ENCODE peak calls at places on chromosomes 12 and 14, in six cellular contexts. One of them, this sample, is unnamed. For H3K4me1, the result is how much of the 10 kb centered on the place peaks cover.

GRCh38 chr12:123237646-123238329 is 4.6 kb downstream of the MTRFR start:
- DNase-seq in Peyer's patch: peak
- DNase-seq in effector memory CD4-positive, alpha-beta T cell: peak
- DNase-seq in body of pancreas: peak
- DNase-seq in keratinocyte: peak
- DNase-seq in stomach: peak
- DNase-seq in this sample: peak

GRCh38 chr12:58554522-58555157 is 365.7 kb downstream of the LRIG3 start:
- DNase-seq in stomach: no peak
- DNase-seq in effector memory CD4-positive, alpha-beta T cell: no peak
- DNase-seq in body of pancreas: no peak
- DNase-seq in keratinocyte: no peak
- DNase-seq in Peyer's patch: no peak
- DNase-seq in this sample: no peak

GRCh38 chr12:104521731-104522130 is 65.0 kb downstream of the CHST11 start:
- DNase-seq in body of pancreas: no peak
- DNase-seq in Peyer's patch: no peak
- DNase-seq in effector memory CD4-positive, alpha-beta T cell: no peak
- DNase-seq in keratinocyte: no peak
- DNase-seq in stomach: no peak
- DNase-seq in this sample: no peak

GRCh38 chr14:68685419-68686211 is 107.3 kb downstream of the ZFP36L1 start:
- DNase-seq in effector memory CD4-positive, alpha-beta T cell: peak
- DNase-seq in Peyer's patch: peak
- DNase-seq in keratinocyte: peak
- DNase-seq in stomach: no peak
- DNase-seq in body of pancreas: peak
- DNase-seq in this sample: peak

GRCh38 chr12:49984476-49984890 is 11.7 kb downstream of the AQP6 start:
- DNase-seq in Peyer's patch: no peak
- DNase-seq in body of pancreas: no peak
- DNase-seq in stomach: no peak
- DNase-seq in keratinocyte: no peak
- DNase-seq in effector memory CD4-positive, alpha-beta T cell: no peak
- DNase-seq in this sample: no peak

GRCh38 chr12:53093777-53094393 is 3.6 kb upstream of the IGFBP6 start:
- DNase-seq in Peyer's patch: no peak
- DNase-seq in effector memory CD4-positive, alpha-beta T cell: no peak
- DNase-seq in keratinocyte: no peak
- DNase-seq in stomach: peak
- DNase-seq in body of pancreas: no peak
- DNase-seq in this sample: no peak

GRCh38 chr14:96139879-96140278 is 64.8 kb upstream of the BDKRB2 start:
- DNase-seq in effector memory CD4-positive, alpha-beta T cell: no peak
- DNase-seq in stomach: no peak
- DNase-seq in Peyer's patch: no peak
- DNase-seq in body of pancreas: no peak
- DNase-seq in keratinocyte: no peak
- DNase-seq in this sample: no peak

GRCh38 chr12:26473291-26473690 is 277.9 kb downstream of the SSPN start:
- DNase-seq in body of pancreas: no peak
- DNase-seq in Peyer's patch: peak
- DNase-seq in stomach: no peak
- DNase-seq in effector memory CD4-positive, alpha-beta T cell: no peak
- DNase-seq in keratinocyte: no peak
- DNase-seq in this sample: no peak

GRCh38 chr14:102442241-102443211 is 67.0 kb downstream of the ANKRD9 start:
- DNase-seq in body of pancreas: no peak
- DNase-seq in keratinocyte: no peak
- DNase-seq in stomach: no peak
- DNase-seq in Peyer's patch: no peak
- DNase-seq in effector memory CD4-positive, alpha-beta T cell: no peak
- DNase-seq in this sample: no peak

GRCh38 chr12:62210422-62210821 is 49.8 kb upstream of the USP15 start:
- DNase-seq in stomach: peak
- DNase-seq in body of pancreas: peak
- DNase-seq in keratinocyte: no peak
- DNase-seq in Peyer's patch: no peak
- DNase-seq in effector memory CD4-positive, alpha-beta T cell: no peak
- DNase-seq in this sample: peak

GRCh38 chr14:91399868-91400640 is 17.6 kb downstream of the CCDC88C start:
- DNase-seq in effector memory CD4-positive, alpha-beta T cell: peak
- DNase-seq in body of pancreas: peak
- DNase-seq in keratinocyte: no peak
- DNase-seq in Peyer's patch: peak
- DNase-seq in stomach: peak
- DNase-seq in this sample: peak

GRCh38 chr14:52002542-52002941 is 13.2 kb downstream of the RTRAF start:
- DNase-seq in stomach: no peak
- DNase-seq in body of pancreas: no peak
- DNase-seq in effector memory CD4-positive, alpha-beta T cell: no peak
- DNase-seq in Peyer's patch: no peak
- DNase-seq in keratinocyte: no peak
- DNase-seq in this sample: no peak

GRCh38 chr14:69037790-69038448 is 58.8 kb upstream of the ACTN1 start:
- DNase-seq in body of pancreas: no peak
- DNase-seq in keratinocyte: no peak
- DNase-seq in effector memory CD4-positive, alpha-beta T cell: no peak
- DNase-seq in stomach: no peak
- DNase-seq in Peyer's patch: no peak
- DNase-seq in this sample: no peak

GRCh38 chr14:23514009-23514962 is 37.3 kb downstream of the ZFHX2 start:
- DNase-seq in stomach: no peak
- DNase-seq in effector memory CD4-positive, alpha-beta T cell: no peak
- DNase-seq in body of pancreas: no peak
- DNase-seq in keratinocyte: no peak
- DNase-seq in Peyer's patch: no peak
- DNase-seq in this sample: no peak

GRCh38 chr12:108896331-108896730 is 16.4 kb downstream of the DAO start:
- DNase-seq in stomach: no peak
- DNase-seq in keratinocyte: no peak
- DNase-seq in effector memory CD4-positive, alpha-beta T cell: no peak
- DNase-seq in body of pancreas: no peak
- DNase-seq in Peyer's patch: no peak
- DNase-seq in this sample: no peak

GRCh38 chr14:60679566-60680258 is 30.4 kb upstream of the SIX1 start:
- DNase-seq in keratinocyte: no peak
- DNase-seq in body of pancreas: no peak
- DNase-seq in stomach: no peak
- DNase-seq in effector memory CD4-positive, alpha-beta T cell: no peak
- DNase-seq in Peyer's patch: no peak
- DNase-seq in this sample: no peak

GRCh38 chr12:102116392-102116791 is 3.5 kb downstream of the NUP37 start:
- DNase-seq in Peyer's patch: no peak
- DNase-seq in keratinocyte: no peak
- DNase-seq in effector memory CD4-positive, alpha-beta T cell: no peak
- DNase-seq in body of pancreas: no peak
- DNase-seq in stomach: no peak
- DNase-seq in this sample: no peak

GRCh38 chr12:75481774-75482173 is 1.2 kb downstream of the GLIPR1 start:
- DNase-seq in Peyer's patch: no peak
- DNase-seq in effector memory CD4-positive, alpha-beta T cell: no peak
- DNase-seq in keratinocyte: no peak
- DNase-seq in body of pancreas: no peak
- DNase-seq in stomach: no peak
- DNase-seq in this sample: no peak

GRCh38 chr12:111268738-111269572 is 99.9 kb downstream of the PHETA1 start:
- DNase-seq in body of pancreas: no peak
- DNase-seq in stomach: no peak
- DNase-seq in keratinocyte: no peak
- DNase-seq in effector memory CD4-positive, alpha-beta T cell: no peak
- DNase-seq in Peyer's patch: no peak
- DNase-seq in this sample: peak

GRCh38 chr12:92506460-92506859 is 196.3 kb upstream of the PLEKHG7 start:
- DNase-seq in keratinocyte: no peak
- DNase-seq in body of pancreas: peak
- DNase-seq in Peyer's patch: no peak
- DNase-seq in effector memory CD4-positive, alpha-beta T cell: no peak
- DNase-seq in stomach: no peak
- DNase-seq in this sample: no peak

GRCh38 chr14:21997300-21997699 is 323.7 kb upstream of the OR4E1 start:
- DNase-seq in keratinocyte: no peak
- DNase-seq in body of pancreas: no peak
- DNase-seq in stomach: no peak
- DNase-seq in effector memory CD4-positive, alpha-beta T cell: no peak
- DNase-seq in Peyer's patch: no peak
- DNase-seq in this sample: peak

GRCh38 chr12:10720974-10721565 is 2.1 kb downstream of the YBX3 start:
- DNase-seq in keratinocyte: no peak
- DNase-seq in Peyer's patch: no peak
- DNase-seq in stomach: no peak
- DNase-seq in body of pancreas: no peak
- DNase-seq in effector memory CD4-positive, alpha-beta T cell: no peak
- DNase-seq in this sample: peak

GRCh38 chr14:90849787-90850444 is 33.7 kb upstream of the TTC7B start:
- DNase-seq in Peyer's patch: no peak
- DNase-seq in body of pancreas: no peak
- DNase-seq in keratinocyte: no peak
- DNase-seq in stomach: no peak
- DNase-seq in effector memory CD4-positive, alpha-beta T cell: no peak
- DNase-seq in this sample: no peak

GRCh38 chr12:50574621-50575348 is 70.0 kb downstream of the DIP2B start:
- DNase-seq in keratinocyte: no peak
- DNase-seq in body of pancreas: no peak
- DNase-seq in effector memory CD4-positive, alpha-beta T cell: no peak
- DNase-seq in Peyer's patch: no peak
- DNase-seq in stomach: no peak
- DNase-seq in this sample: no peak

DNA sequence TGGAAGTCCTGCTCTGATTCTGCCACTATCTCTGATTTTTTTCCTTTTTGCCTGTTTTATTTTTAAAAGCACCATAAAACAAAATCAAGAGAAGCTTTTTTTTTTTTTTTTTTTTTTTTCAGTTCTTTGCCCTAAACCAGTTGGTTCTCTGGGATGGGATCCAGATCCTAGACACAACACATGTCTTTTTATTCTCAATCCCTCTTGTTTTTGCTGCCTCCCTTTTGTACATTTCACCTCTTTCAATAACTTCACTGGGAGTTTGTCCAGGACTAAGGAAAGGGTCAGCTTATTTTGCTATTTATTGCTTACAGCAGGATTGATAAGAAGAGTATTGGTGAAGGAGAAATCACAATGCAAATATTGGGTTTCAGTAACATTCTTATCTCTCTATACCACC is 139.4 kb downstream of the GRIP1 start:
- DNase-seq in Peyer's patch: no peak
- DNase-seq in keratinocyte: no peak
- DNase-seq in body of pancreas: no peak
- DNase-seq in effector memory CD4-positive, alpha-beta T cell: no peak
- DNase-seq in stomach: no peak
- DNase-seq in this sample: no peak
- H3K4me1 ChIP-seq in Peyer's patch: under half
- H3K4me1 ChIP-seq in keratinocyte: under half
- H3K4me1 ChIP-seq in body of pancreas: under half
- H3K4me1 ChIP-seq in effector memory CD4-positive, alpha-beta T cell: under half
- H3K4me1 ChIP-seq in stomach: under half
- H3K4me1 ChIP-seq in this sample: under half

DNA sequence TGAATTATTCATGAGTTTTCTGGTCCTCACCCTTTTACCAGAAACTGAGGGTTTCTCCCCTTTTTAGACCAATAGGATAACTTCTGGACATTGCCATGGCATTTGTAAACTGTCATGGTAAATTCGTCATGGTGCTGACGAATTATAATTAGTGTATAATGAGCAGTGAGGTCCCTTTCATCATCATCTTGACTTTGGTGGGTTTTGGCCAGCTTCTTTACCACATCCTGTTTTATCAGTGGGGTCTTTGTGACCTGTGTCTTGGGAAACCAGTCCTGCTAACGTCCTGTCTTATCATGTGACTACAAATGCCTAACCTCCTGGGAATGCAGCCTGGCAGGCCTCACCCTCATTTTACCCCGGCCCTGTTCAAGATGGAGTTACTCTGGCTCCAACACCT is 121.8 kb downstream of the SPTSSA start:
- DNase-seq in Peyer's patch: no peak
- DNase-seq in body of pancreas: no peak
- DNase-seq in stomach: no peak
- DNase-seq in effector memory CD4-positive, alpha-beta T cell: no peak
- DNase-seq in keratinocyte: no peak
- DNase-seq in this sample: no peak
- H3K4me1 ChIP-seq in Peyer's patch: under half
- H3K4me1 ChIP-seq in body of pancreas: under half
- H3K4me1 ChIP-seq in stomach: under half
- H3K4me1 ChIP-seq in effector memory CD4-positive, alpha-beta T cell: under half
- H3K4me1 ChIP-seq in keratinocyte: under half
- H3K4me1 ChIP-seq in this sample: under half

DNA sequence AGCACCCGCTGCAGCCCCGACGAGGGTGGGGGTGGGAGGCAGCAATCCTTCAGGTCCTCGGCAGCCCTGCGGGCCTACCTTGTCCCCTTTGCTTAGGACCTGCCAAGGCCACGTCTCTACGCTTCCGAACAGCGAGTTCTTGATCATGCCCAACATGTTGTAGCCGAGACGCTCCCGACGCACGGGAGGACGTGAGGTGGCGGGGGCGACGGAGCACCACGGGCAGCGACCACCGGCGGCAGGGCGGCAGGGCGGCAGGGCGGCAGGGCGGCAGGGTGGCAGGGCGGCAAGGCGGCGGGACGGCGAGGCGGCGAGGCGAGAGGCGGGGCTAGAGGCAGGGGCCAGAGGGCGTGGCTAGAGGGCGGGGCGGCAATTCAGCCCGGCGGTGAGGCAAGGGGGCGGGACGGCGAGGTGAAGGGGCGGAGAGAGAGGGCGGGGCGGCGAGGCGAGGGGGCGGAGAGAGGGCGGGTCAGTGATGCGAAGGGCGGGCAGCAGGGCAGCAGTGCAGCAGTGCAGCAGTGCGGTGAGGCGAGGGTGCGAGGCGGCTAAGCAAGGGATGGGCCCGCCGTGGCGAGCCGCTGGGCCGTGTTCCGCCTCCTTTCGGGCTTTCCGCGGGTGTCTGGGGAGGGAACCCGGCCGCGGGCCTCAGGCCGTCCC is at the start of gene HEBP1:
- DNase-seq in stomach: peak
- DNase-seq in keratinocyte: no peak
- DNase-seq in body of pancreas: peak
- DNase-seq in effector memory CD4-positive, alpha-beta T cell: peak
- DNase-seq in Peyer's patch: peak
- DNase-seq in this sample: peak
- H3K4me1 ChIP-seq in stomach: half or more
- H3K4me1 ChIP-seq in keratinocyte: under half
- H3K4me1 ChIP-seq in body of pancreas: under half
- H3K4me1 ChIP-seq in effector memory CD4-positive, alpha-beta T cell: under half
- H3K4me1 ChIP-seq in Peyer's patch: under half
- H3K4me1 ChIP-seq in this sample: under half

GRCh38 chr12:52058631-52059324 is 7.5 kb downstream of the NR4A1 start:
- DNase-seq in keratinocyte: no peak
- DNase-seq in effector memory CD4-positive, alpha-beta T cell: no peak
- DNase-seq in stomach: no peak
- DNase-seq in body of pancreas: no peak
- DNase-seq in Peyer's patch: no peak
- DNase-seq in this sample: no peak

GRCh38 chr12:52057614-52057939 is 6.3 kb downstream of the NR4A1 start:
- DNase-seq in keratinocyte: no peak
- DNase-seq in effector memory CD4-positive, alpha-beta T cell: no peak
- DNase-seq in body of pancreas: no peak
- DNase-seq in Peyer's patch: no peak
- DNase-seq in stomach: no peak
- DNase-seq in this sample: no peak

GRCh38 chr12:52057958-52058576 is 6.8 kb downstream of the NR4A1 start:
- DNase-seq in Peyer's patch: no peak
- DNase-seq in keratinocyte: no peak
- DNase-seq in body of pancreas: no peak
- DNase-seq in stomach: no peak
- DNase-seq in effector memory CD4-positive, alpha-beta T cell: no peak
- DNase-seq in this sample: no peak

GRCh38 chr12:52055781-52056711 is 4.8 kb downstream of the NR4A1 start:
- DNase-seq in body of pancreas: no peak
- DNase-seq in stomach: peak
- DNase-seq in effector memory CD4-positive, alpha-beta T cell: no peak
- DNase-seq in Peyer's patch: no peak
- DNase-seq in keratinocyte: no peak
- DNase-seq in this sample: no peak

GRCh38 chr12:52056801-52057613 is 5.8 kb downstream of the NR4A1 start:
- DNase-seq in Peyer's patch: no peak
- DNase-seq in body of pancreas: no peak
- DNase-seq in keratinocyte: no peak
- DNase-seq in effector memory CD4-positive, alpha-beta T cell: no peak
- DNase-seq in stomach: peak
- DNase-seq in this sample: no peak
- H3K4me1 ChIP-seq in Peyer's patch: under half
- H3K4me1 ChIP-seq in body of pancreas: under half
- H3K4me1 ChIP-seq in keratinocyte: under half
- H3K4me1 ChIP-seq in effector memory CD4-positive, alpha-beta T cell: under half
- H3K4me1 ChIP-seq in stomach: under half
- H3K4me1 ChIP-seq in this sample: under half

This sample was measured in CD4-positive, CD25-positive, alpha-beta regulatory T cell.